ENCODE peak calls at places on chromosomes 5 and 9, in nine cellular contexts. R is upper lobe of right lung; W is PC-9; U is lower lobe of right lung; A is left ventricle myocardium inferior; B is tibial artery; C is CD8-positive, alpha-beta T cell; S is aorta; L is GM23248. F is an unnamed sample. For H3K4me1 and H3K9me3, the result is how much of the 10 kb centered on the place peaks cover.

GRCh38 chr9:13524245-13524644 is 244.8 kb upstream of the MPDZ start:
- DNase-seq in S (no peak), C (no peak), U (no peak), R (no peak), A (no peak), L (no peak), W (no peak), B (no peak), F (no peak)

GRCh38 chr9:38227061-38227540 is 158.1 kb upstream of the SHB start:
- DNase-seq in S (peak), U (peak), C (peak), L (peak), R (peak), A (no peak), B (no peak), W (peak), F (peak)

GRCh38 chr9:134992755-134993124 is 75.0 kb upstream of the FCN1 start:
- DNase-seq in R (peak), S (peak), W (no peak), U (peak), A (no peak), L (peak), B (no peak), C (no peak), F (no peak)

GRCh38 chr5:134989291-134989830 is 21.7 kb downstream of the CATSPER3 start:
- DNase-seq in U (no peak), S (no peak), C (no peak), L (peak), A (no peak), W (no peak), R (no peak), B (no peak), F (peak)

GRCh38 chr5:109929371-109929770 is 239.6 kb downstream of the MAN2A1 start:
- DNase-seq in C (no peak), U (no peak), S (no peak), B (no peak), W (no peak), R (no peak), A (no peak), L (no peak), F (no peak)

GRCh38 chr5:36573441-36573840 is 33.0 kb upstream of the SLC1A3 start:
- DNase-seq in R (no peak), W (no peak), B (no peak), C (no peak), S (no peak), L (peak), A (no peak), U (no peak), F (no peak)

GRCh38 chr5:398475-399295 is 44.3 kb upstream of the EXOC3 start:
- DNase-seq in C (no peak), B (no peak), S (peak), A (no peak), L (no peak), U (no peak), W (no peak), R (peak), F (peak)

GRCh38 chr5:88834499-88834898 is 48.5 kb downstream of the MEF2C start:
- DNase-seq in B (no peak), A (no peak), R (no peak), S (no peak), W (no peak), L (no peak), C (no peak), U (no peak), F (no peak)

GRCh38 chr5:176647870-176648466 is 684 bp downstream of the TSPAN17 start:
- DNase-seq in S (no peak), A (peak), C (peak), B (peak), W (peak), L (peak), U (peak), R (peak), F (no peak)

GRCh38 chr9:106859957-106860715 is 2.8 kb upstream of the ZNF462 start:
- DNase-seq in A (peak), B (no peak), L (no peak), R (peak), S (peak), W (no peak), U (peak), C (no peak), F (no peak)

GRCh38 chr5:143245929-143246561 is 157.4 kb downstream of the NR3C1 start:
- DNase-seq in R (no peak), A (no peak), L (peak), S (no peak), B (no peak), C (no peak), W (peak), U (no peak), F (no peak)

GRCh38 chr5:171295299-171295698 is 13.7 kb upstream of the TLX3 start:
- DNase-seq in S (no peak), R (no peak), L (no peak), C (no peak), U (no peak), B (no peak), A (no peak), W (no peak), F (no peak)

GRCh38 chr9:88184986-88185385 is 46.7 kb upstream of the SPATA31C2 start:
- DNase-seq in C (no peak), W (no peak), A (no peak), R (no peak), S (no peak), L (no peak), B (no peak), U (no peak), F (no peak)

GRCh38 chr5:139402561-139403158 is 1.2 kb downstream of the SPATA24 start:
- DNase-seq in L (peak), C (no peak), A (no peak), U (no peak), R (no peak), B (no peak), S (peak), W (no peak), F (no peak)

GRCh38 chr5:115932991-115933390 is 29.3 kb upstream of the LVRN start:
- DNase-seq in S (no peak), A (no peak), W (no peak), U (no peak), L (no peak), R (no peak), C (no peak), B (no peak), F (no peak)

GRCh38 chr5:9653811-9654210 is 23.7 kb upstream of the TAS2R1 start:
- DNase-seq in U (no peak), B (no peak), C (no peak), L (peak), W (no peak), S (peak), R (no peak), A (peak), F (no peak)

GRCh38 chr9:76136986-76137385 is 246.5 kb downstream of the PCSK5 start:
- DNase-seq in U (no peak), R (no peak), A (no peak), C (no peak), W (peak), B (no peak), S (no peak), L (peak), F (no peak)

GRCh38 chr9:106634641-106635040 is 228.3 kb upstream of the ZNF462 start:
- DNase-seq in W (no peak), C (no peak), B (no peak), L (no peak), R (no peak), A (no peak), U (no peak), S (no peak), F (no peak)

GRCh38 chr5:145449794-145450193 is 385.3 kb downstream of the PRELID2 start:
- DNase-seq in B (no peak), A (no peak), S (no peak), W (no peak), C (no peak), R (no peak), U (no peak), L (no peak), F (no peak)

GRCh38 chr5:133665571-133665970 is 53.2 kb upstream of the FSTL4 start:
- DNase-seq in W (no peak), B (no peak), R (no peak), U (no peak), S (no peak), A (no peak), L (no peak), C (no peak), F (no peak)

GRCh38 chr9:130905125-130905901 is 8.7 kb upstream of the QRFP start:
- DNase-seq in W (no peak), R (no peak), C (peak), U (no peak), A (no peak), B (no peak), S (no peak), L (no peak), F (no peak)

GRCh38 chr5:82525626-82526025 is 247.5 kb upstream of the RPS23 start:
- DNase-seq in U (no peak), C (no peak), A (no peak), S (no peak), W (no peak), R (no peak), L (no peak), B (no peak), F (no peak)

GRCh38 chr5:54658014-54658413 is 140.5 kb downstream of the SNX18 start:
- DNase-seq in A (no peak), C (no peak), S (no peak), L (peak), W (peak), R (no peak), B (no peak), U (no peak), F (no peak)

GRCh38 chr9:116066221-116066620 is 87.4 kb upstream of the PAPPA start:
- DNase-seq in S (no peak), A (no peak), B (no peak), R (no peak), W (no peak), U (no peak), L (peak), C (no peak), F (no peak)

GRCh38 chr5:21391506-21391905 is 1403.5 kb upstream of the CDH18 start:
- DNase-seq in L (peak), U (no peak), A (no peak), S (no peak), W (no peak), C (no peak), R (no peak), B (no peak), F (no peak)

GRCh38 chr9:90830977-90831376 is 29.4 kb downstream of the SYK start:
- DNase-seq in B (no peak), W (no peak), L (no peak), U (no peak), S (no peak), A (no peak), C (no peak), R (no peak), F (no peak)

GRCh38 chr9:136309101-136309801 is 5.4 kb upstream of the CCDC187 start:
- DNase-seq in C (peak), L (no peak), U (no peak), B (no peak), S (no peak), A (no peak), W (no peak), R (no peak), F (no peak)

GRCh38 chr5:17805426-17805825 is 171.2 kb downstream of the TAF11L14 start:
- DNase-seq in U (no peak), W (no peak), R (no peak), S (no peak), B (no peak), L (no peak), C (no peak), A (no peak), F (no peak)

GRCh38 chr9:120439147-120439546 is 140.8 kb downstream of the CDK5RAP2 start:
- DNase-seq in W (no peak), R (no peak), B (no peak), A (no peak), U (no peak), L (peak), C (no peak), S (no peak), F (no peak)

GRCh38 chr9:694499-695154 is 146.9 kb upstream of the DMRT1 start:
- DNase-seq in B (no peak), A (peak), C (no peak), U (no peak), S (peak), L (peak), W (peak), R (no peak), F (no peak)

DNA sequence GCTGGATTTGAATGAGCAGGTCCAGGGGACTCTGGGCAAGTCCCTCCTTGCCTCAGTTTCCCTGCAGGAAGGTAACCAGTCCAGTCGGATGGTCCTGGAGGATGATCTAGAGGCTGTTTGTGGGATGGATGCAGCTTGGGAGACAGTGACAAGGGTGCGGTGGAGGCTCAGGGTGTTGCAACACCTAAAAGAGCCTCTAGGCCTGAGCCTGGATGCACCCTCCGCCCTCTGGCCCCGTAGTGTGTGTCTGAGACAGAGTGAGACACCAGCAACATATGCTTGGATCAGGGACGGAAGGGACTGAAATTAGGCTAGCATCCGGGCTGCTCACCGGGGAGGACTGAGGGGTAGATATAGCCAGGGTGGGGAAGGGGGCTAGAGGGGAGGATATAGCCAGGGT is 1.1 kb downstream of the CRAT start:
- DNase-seq in W (no peak), R (no peak), S (no peak), A (no peak), C (peak), U (no peak), B (peak), L (peak), F (peak)
- H3K27ac ChIP-seq in W (no peak), R (no peak), S (no peak), A (peak), C (no peak), U (no peak), B (peak), L (peak), F (no peak)

GRCh38 chr5:56479701-56480304 is 246.7 kb upstream of the ANKRD55 start:
- DNase-seq in L (no peak), U (no peak), B (no peak), W (no peak), C (no peak), R (no peak), A (no peak), S (no peak), F (peak)

GRCh38 chr5:56475689-56476486 is 242.8 kb upstream of the ANKRD55 start:
- DNase-seq in C (no peak), R (no peak), L (no peak), A (no peak), S (no peak), U (no peak), W (no peak), B (no peak), F (no peak)

GRCh38 chr5:56479126-56479525 is 246.0 kb upstream of the ANKRD55 start:
- DNase-seq in U (no peak), C (no peak), L (no peak), R (no peak), A (no peak), B (no peak), W (no peak), S (no peak), F (no peak)

GRCh38 chr5:56476487-56476856 is 243.3 kb upstream of the ANKRD55 start:
- DNase-seq in C (no peak), S (no peak), B (no peak), W (peak), A (no peak), L (no peak), R (no peak), U (no peak), F (no peak)

DNA sequence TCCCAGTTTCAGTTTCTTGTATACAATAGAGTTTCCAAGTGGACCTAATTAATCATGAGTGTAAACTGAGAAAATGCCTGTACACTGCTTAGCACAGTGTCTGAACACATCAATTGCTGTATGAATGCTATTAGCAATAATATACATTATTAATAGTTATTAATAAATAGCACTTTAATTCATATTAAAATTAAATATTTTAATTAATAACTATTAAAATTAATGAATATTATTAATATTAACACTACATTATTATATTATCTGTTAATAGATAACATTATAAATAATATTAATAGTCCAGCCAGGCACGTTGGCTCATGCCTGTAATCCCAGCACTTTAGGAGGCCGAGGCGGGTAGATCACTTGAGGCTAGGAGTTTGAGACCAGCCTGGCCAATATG is 244.9 kb upstream of the ANKRD55 start:
- DNase-seq in A (no peak), W (no peak), S (no peak), R (no peak), C (no peak), B (no peak), U (no peak), L (no peak), F (no peak)
- H3K4me1 ChIP-seq in A (under half), W (half or more), S (under half), R (under half), C (under half), B (under half), U (under half), L (under half), F (under half)

GRCh38 chr5:112876362-112876761 is 15.3 kb downstream of the SRP19 start:
- DNase-seq in U (no peak), A (no peak), B (no peak), W (no peak), S (no peak), C (no peak), R (no peak), L (no peak), F (no peak)

GRCh38 chr5:112885001-112885400 is 23.9 kb downstream of the SRP19 start:
- DNase-seq in L (no peak), B (no peak), U (no peak), S (no peak), A (peak), C (no peak), W (no peak), R (no peak), F (no peak)

GRCh38 chr5:112878760-112879159 is 17.7 kb downstream of the SRP19 start:
- DNase-seq in C (peak), B (no peak), U (no peak), L (no peak), A (no peak), S (no peak), R (no peak), W (peak), F (no peak)

GRCh38 chr5:112883192-112883591 is 22.1 kb downstream of the SRP19 start:
- DNase-seq in A (no peak), U (no peak), S (no peak), W (no peak), B (no peak), L (no peak), R (no peak), C (no peak), F (no peak)

DNA sequence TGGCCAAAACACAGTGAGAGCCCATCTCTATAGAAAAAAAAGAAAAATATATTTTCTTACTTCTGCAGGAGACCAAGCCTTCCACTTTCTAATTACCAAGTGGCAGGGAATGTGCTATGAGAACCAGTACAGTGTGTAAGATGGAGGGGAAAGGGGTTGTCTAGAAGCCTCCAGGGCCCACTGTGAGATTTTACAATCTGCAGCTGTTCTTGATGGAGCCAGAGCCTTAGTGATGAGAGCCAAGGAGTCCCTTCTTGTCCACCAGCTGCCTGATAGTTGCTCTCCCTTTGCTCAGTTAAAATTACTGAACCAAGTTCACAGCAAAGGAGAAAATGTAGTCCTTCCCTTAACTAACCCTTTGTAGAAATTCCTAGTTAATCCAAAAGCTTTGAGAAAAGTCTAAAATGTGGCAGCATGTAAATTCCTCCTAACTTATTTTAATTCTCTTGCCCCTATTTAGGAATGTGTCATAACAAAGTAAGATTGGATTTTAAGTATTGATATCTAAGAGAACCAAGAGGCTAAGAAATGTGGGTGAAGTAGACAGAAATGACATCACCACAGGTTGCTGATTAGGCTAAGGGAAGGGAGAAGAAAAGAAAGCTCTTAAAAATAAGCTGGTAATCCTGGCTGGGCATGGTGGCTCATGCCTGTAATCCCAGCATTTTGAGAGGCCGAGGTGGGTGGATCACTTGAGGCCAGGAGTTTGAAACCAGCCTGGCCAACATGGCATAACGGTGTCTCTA is 19.3 kb downstream of the SRP19 start:
- DNase-seq in U (no peak), S (no peak), B (no peak), R (no peak), L (no peak), C (no peak), A (no peak), W (no peak), F (no peak)
- H3K9me3 ChIP-seq in U (under half), S (under half), B (under half), R (under half), L (under half), C (under half), A (under half), W (under half), F (under half)

GRCh38 chr9:124814178-124814535 is 37.2 kb downstream of the OLFML2A start:
- DNase-seq in W (no peak), U (peak), S (peak), R (no peak), C (no peak), L (no peak), B (no peak), A (no peak), F (no peak)
- H3K27ac ChIP-seq in W (no peak), U (no peak), S (no peak), R (no peak), C (no peak), L (no peak), B (no peak), A (no peak), F (no peak)

GRCh38 chr5:141604318-141604717 is 14.5 kb downstream of the DIAPH1 start:
- DNase-seq in S (peak), B (peak), L (peak), U (peak), C (no peak), W (peak), R (no peak), A (no peak), F (no peak)
- H3K4me1 ChIP-seq in S (under half), B (under half), L (under half), U (half or more), C (half or more), W (under half), R (half or more), A (half or more), F (half or more)